ENCODE peak calls at places on chromosomes 2 and 18, in five cellular contexts. E, U, M, D and O are unnamed samples. For H3K36me3, the result is how much of the 10 kb centered on the place peaks cover.

GRCh38 chr2:207876834-207877535 is 107.3 kb upstream of the FZD5 start:
- DNase-seq in E (no peak), U (no peak), M (no peak), D (no peak), O (no peak)

GRCh38 chr2:53715568-53715967 is 52.0 kb upstream of the CHAC2 start:
- DNase-seq in E (no peak), U (no peak), M (no peak), D (no peak), O (no peak)

GRCh38 chr2:109164739-109165221 is 35.8 kb downstream of the SH3RF3 start:
- DNase-seq in E (peak), U (peak), M (no peak), D (no peak), O (no peak)

GRCh38 chr2:79375817-79376216 is 137.0 kb upstream of the CTNNA2 start:
- DNase-seq in E (no peak), U (no peak), M (no peak), D (no peak), O (no peak)

GRCh38 chr2:228681426-228681825 is 499.9 kb upstream of the SPHKAP start:
- DNase-seq in E (no peak), U (no peak), M (no peak), D (no peak), O (no peak)

GRCh38 chr18:987325-988186 is 82.9 kb downstream of the ADCYAP1 start:
- DNase-seq in E (peak), U (no peak), M (no peak), D (no peak), O (no peak)

GRCh38 chr2:8234253-8234652 is 447.6 kb upstream of the ID2 start:
- DNase-seq in E (no peak), U (no peak), M (no peak), D (peak), O (peak)

GRCh38 chr2:119064567-119064966 is 94.0 kb downstream of the C1QL2 start:
- DNase-seq in E (no peak), U (no peak), M (no peak), D (no peak), O (no peak)

GRCh38 chr2:197460653-197461052 is 7.3 kb downstream of the COQ10B start:
- DNase-seq in E (no peak), U (no peak), M (no peak), D (no peak), O (no peak)
- H3K36me3 ChIP-seq in E (under half), U (under half), M (under half), D (under half), O (under half)

DNA sequence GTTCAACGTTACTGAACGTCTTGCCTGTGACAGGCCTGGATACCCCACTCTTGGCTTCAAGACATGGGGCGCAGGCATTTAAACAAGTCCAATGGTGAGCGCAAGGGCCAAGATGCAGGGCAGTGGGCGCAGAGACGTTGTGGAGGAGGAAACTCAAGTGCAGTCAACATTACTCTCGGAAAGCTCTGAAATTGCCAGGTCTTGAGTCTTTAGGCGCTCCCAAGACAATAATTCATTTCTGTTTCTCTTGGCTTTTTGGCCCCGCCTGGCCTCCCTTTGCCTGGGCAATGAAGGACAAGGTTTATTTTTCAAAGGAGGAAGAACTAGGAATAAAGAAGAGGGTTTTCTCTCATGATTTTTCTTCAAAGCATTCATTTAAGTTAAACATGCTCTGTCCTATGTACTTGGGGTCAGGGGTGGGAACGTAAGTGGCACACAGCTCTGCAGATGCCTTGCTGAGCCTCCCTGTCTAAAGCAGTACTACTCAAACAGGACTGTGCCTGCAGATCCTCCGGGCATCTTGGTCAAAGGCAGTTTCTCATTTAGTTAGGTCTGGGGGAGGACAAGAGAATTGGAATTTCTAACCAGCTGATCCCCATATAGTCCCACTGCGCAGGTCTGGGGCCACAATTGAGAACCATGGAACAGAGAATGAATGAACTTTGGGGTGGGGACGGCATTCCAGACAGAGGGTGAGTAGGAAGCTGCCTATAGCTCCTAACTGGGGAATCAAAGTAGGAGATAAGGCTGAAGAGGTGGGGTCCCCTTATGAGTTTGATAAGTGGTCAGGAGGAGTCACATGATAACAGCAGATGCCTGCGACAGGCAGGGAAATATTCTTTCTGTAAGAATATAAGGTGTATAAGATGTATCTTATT is 13.1 kb upstream of the TMEM214 start:
- DNase-seq in E (peak), U (no peak), M (no peak), D (no peak), O (no peak)
- H3K27ac ChIP-seq in E (no peak), U (no peak), M (peak), D (peak), O (no peak)

GRCh38 chr18:26397019-26397418 is 151.3 kb downstream of the KCTD1 start:
- DNase-seq in E (no peak), U (no peak), M (no peak), D (no peak), O (no peak)

GRCh38 chr18:26394047-26394654 is 154.2 kb downstream of the KCTD1 start:
- DNase-seq in E (no peak), U (no peak), M (no peak), D (no peak), O (no peak)
- TF ChIP-seq CTCF in E (no peak), U (no peak), M (no peak), D (no peak), O (no peak)

DNA sequence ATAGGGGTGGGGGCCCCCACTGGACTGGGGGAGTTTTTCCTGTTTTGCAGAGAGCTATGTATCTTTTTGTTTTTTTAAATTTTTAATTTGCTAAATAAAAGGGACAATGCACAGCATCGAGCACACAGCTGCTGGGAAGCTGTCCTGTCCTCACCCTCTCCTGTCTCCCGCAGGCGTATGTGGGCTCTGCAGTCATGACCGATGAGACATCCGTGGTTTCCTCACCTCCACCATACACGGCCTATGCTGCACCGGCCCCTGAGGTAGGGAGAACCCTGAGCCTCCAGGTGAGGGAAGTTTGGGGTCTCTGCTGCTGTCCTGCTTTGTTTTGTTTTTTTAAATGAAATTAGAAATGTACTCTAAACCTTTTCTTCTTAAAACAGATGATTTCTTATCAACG is 27.6 kb downstream of the PLEKHB2 start:
- DNase-seq in E (peak), U (no peak), M (no peak), D (no peak), O (no peak)
- H3K36me3 ChIP-seq in E (under half), U (under half), M (under half), D (under half), O (half or more)

GRCh38 chr2:73902284-73902683 is 9.5 kb downstream of the ACTG2 start:
- DNase-seq in E (no peak), U (no peak), M (no peak), D (no peak), O (no peak)
- H3K27ac ChIP-seq in E (no peak), U (no peak), M (peak), D (no peak), O (no peak)

GRCh38 chr2:230924470-230925341 is at the start of gene GPR55:
- DNase-seq in E (no peak), U (no peak), M (peak), D (no peak), O (peak)
- TF ChIP-seq CTCF in E (peak), U (no peak), M (no peak), D (no peak), O (no peak)

GRCh38 chr2:86466306-86466705 is 25.1 kb downstream of the KDM3A start:
- DNase-seq in E (no peak), U (no peak), M (no peak), D (no peak), O (no peak)

GRCh38 chr2:86464654-86465053 is 23.5 kb downstream of the KDM3A start:
- DNase-seq in E (no peak), U (no peak), M (no peak), D (no peak), O (no peak)

DNA sequence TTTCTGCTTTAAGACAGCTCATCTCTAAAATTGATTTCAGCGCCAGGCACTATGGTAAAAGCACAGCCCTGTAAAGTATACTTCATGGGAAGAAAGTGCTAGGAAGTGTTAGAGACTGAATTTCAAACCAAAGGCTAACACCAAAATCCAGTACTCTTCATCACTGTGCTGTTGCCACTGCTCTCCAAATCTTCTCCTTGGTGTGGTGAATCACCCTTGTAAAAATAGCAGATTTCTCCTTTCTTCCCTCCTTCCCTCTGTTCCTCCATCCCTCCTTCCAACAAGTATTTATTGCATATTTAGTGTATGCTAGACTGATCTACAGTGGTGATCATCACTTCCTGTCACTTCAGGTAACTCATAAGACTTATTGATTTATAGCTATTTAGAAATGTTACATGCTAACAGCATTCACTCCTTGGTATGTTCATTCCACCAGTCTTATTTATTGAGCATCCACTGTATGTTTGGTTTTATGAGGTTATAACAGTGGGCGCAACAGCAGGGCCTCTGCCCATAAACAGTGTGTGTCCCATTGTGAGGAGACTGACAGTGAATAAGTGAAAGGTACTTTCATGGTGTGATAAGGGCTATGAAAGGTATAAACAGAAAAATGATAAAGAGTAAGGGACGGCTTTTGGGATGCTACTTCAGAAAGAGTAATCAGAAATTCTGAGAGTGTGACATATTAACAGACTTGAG is 20.0 kb downstream of the KDM3A start:
- DNase-seq in E (no peak), U (no peak), M (no peak), D (no peak), O (no peak)
- H3K36me3 ChIP-seq in E (half or more), U (under half), M (under half), D (under half), O (half or more)

GRCh38 chr2:64879745-64880144 is 109.5 kb upstream of the SLC1A4 start:
- DNase-seq in E (no peak), U (no peak), M (no peak), D (no peak), O (no peak)
- H3K27ac ChIP-seq in E (no peak), U (no peak), M (no peak), D (no peak), O (no peak)

DNA sequence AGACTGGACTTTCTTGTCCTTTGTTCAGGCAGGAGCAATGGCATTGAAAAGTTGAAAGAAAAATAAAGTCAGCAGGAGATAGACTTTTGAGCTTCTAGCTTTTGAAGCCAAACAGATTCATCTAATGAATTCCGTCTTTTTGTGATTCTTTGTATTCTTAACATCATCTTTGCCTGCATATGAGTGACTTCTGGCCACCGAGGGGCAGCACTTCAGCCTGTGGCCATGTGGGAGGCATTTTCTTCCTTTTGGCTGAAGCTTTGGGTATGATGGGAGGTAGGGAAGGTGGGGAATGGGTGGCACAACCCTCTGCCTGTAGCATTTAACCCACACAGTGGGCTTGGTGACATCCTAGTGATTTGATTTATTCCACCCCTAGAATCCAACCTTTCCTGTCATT is 220.6 kb downstream of the SETBP1 start:
- DNase-seq in E (no peak), U (no peak), M (no peak), D (no peak), O (no peak)
- TF ChIP-seq CTCF in E (peak), U (peak), M (no peak), D (no peak), O (no peak)

GRCh38 chr2:113930448-113930847 is 40.6 kb downstream of the ACTR3 start:
- DNase-seq in E (peak), U (no peak), M (no peak), D (no peak), O (no peak)
- H3K36me3 ChIP-seq in E (half or more), U (under half), M (under half), D (under half), O (half or more)